ENCODE peak calls at places on chromosome 5, in five cellular contexts. K is K562, Q is A549, W is WTC11, L is GM12878. S is an unnamed sample.

GRCh38 chr5:130773813-130774212 is 391.2 kb downstream of the HINT1 start:
- DNase-seq in K (no peak), L (no peak), Q (peak), W (no peak), S (no peak)

GRCh38 chr5:142685418-142686209 is at the start of gene FGF1:
- DNase-seq in K (no peak), W (no peak), L (no peak), Q (no peak), S (no peak)

GRCh38 chr5:91848453-91848852 is 465.3 kb upstream of the ARRDC3 start:
- DNase-seq in L (no peak), W (no peak), K (no peak), Q (peak), S (peak)

GRCh38 chr5:24804221-24804681 is 159.5 kb upstream of the CDH10 start:
- DNase-seq in W (no peak), Q (no peak), K (no peak), L (no peak), S (no peak)

GRCh38 chr5:173963867-173964429 is 25.0 kb upstream of the C5orf47 start:
- DNase-seq in W (peak), Q (peak), K (no peak), L (no peak), S (no peak)

GRCh38 chr5:82225525-82226172 is 52.5 kb downstream of the RPS23 start:
- DNase-seq in K (peak), L (peak), Q (peak), W (peak), S (peak)

GRCh38 chr5:124371121-124371706 is 375.2 kb downstream of the ZNF608 start:
- DNase-seq in K (no peak), Q (no peak), W (no peak), L (no peak), S (no peak)

GRCh38 chr5:172499287-172499686 is 45.0 kb upstream of the SH3PXD2B start:
- DNase-seq in K (no peak), Q (no peak), W (no peak), L (no peak), S (no peak)

GRCh38 chr5:174503461-174504265 is 220.7 kb upstream of the MSX2 start:
- DNase-seq in Q (peak), K (no peak), L (no peak), W (no peak), S (no peak)

GRCh38 chr5:73250645-73251044 is 77.7 kb downstream of the TMEM174 start:
- DNase-seq in L (no peak), Q (no peak), K (no peak), W (no peak), S (no peak)

GRCh38 chr5:148937239-148937638 is 110.8 kb downstream of the ADRB2 start:
- DNase-seq in L (no peak), W (no peak), Q (no peak), K (no peak), S (no peak)

GRCh38 chr5:62309107-62309506 is 3.1 kb downstream of the KIF2A start:
- DNase-seq in K (no peak), W (no peak), L (no peak), Q (no peak), S (no peak)

GRCh38 chr5:9784231-9784630 is 154.1 kb upstream of the TAS2R1 start:
- DNase-seq in L (no peak), Q (no peak), K (no peak), W (no peak), S (no peak)

GRCh38 chr5:84779206-84779605 is 394.5 kb upstream of the EDIL3 start:
- DNase-seq in K (no peak), L (no peak), W (no peak), Q (no peak), S (no peak)

GRCh38 chr5:157126-157715 is 34.1 kb upstream of the LRRC14B start:
- DNase-seq in L (no peak), W (no peak), K (no peak), Q (no peak), S (no peak)

GRCh38 chr5:36482812-36483211 is 123.6 kb upstream of the SLC1A3 start:
- DNase-seq in L (no peak), K (no peak), W (no peak), Q (no peak), S (no peak)

GRCh38 chr5:133809801-133810200 is 158.6 kb downstream of the C5orf15 start:
- DNase-seq in Q (no peak), L (no peak), W (no peak), K (no peak), S (no peak)

GRCh38 chr5:52856564-52856963 is 68.8 kb downstream of the ITGA1 start:
- DNase-seq in L (no peak), W (no peak), K (no peak), Q (no peak), S (no peak)

GRCh38 chr5:118984602-118985001 is 3.7 kb downstream of the DTWD2 start:
- DNase-seq in L (no peak), K (no peak), Q (no peak), W (no peak), S (no peak)

GRCh38 chr5:80070338-80071056 is 35.3 kb downstream of the THBS4 start:
- DNase-seq in K (no peak), W (no peak), L (peak), Q (no peak), S (no peak)

GRCh38 chr5:77133061-77133758 is 46.1 kb upstream of the ZBED3 start:
- DNase-seq in Q (peak), K (no peak), W (no peak), L (no peak), S (peak)

GRCh38 chr5:67163231-67163756 is 33.3 kb downstream of the CD180 start:
- DNase-seq in Q (no peak), L (no peak), W (peak), K (no peak), S (no peak)

GRCh38 chr5:128154943-128155342 is 71.4 kb downstream of the SLC12A2 start:
- DNase-seq in W (no peak), L (no peak), K (no peak), Q (no peak), S (no peak)

GRCh38 chr5:2156358-2157059 is 273.8 kb upstream of the IRX4 start:
- DNase-seq in K (peak), W (no peak), L (no peak), Q (no peak), S (no peak)

GRCh38 chr5:39175273-39175955 is 43.9 kb downstream of the FYB1 start:
- DNase-seq in Q (no peak), K (peak), W (no peak), L (no peak), S (no peak)

GRCh38 chr5:13278148-13278547 is 666.3 kb downstream of the DNAH5 start:
- DNase-seq in L (no peak), W (no peak), Q (peak), K (no peak), S (no peak)

GRCh38 chr5:149677721-149678120 is 52.4 kb upstream of the PPARGC1B start:
- DNase-seq in K (no peak), Q (no peak), W (no peak), L (peak), S (no peak)

GRCh38 chr5:115396698-115397097 is 100.2 kb upstream of the CCDC112 start:
- DNase-seq in K (no peak), W (no peak), Q (no peak), L (no peak), S (no peak)

GRCh38 chr5:377326-377981 is 55.9 kb downstream of the AHRR start:
- DNase-seq in Q (no peak), K (no peak), W (peak), L (no peak), S (no peak)

GRCh38 chr5:16542275-16542674 is 74.5 kb downstream of the RETREG1 start:
- DNase-seq in L (no peak), K (no peak), Q (no peak), W (no peak), S (no peak)

GRCh38 chr5:17143335-17143734 is 74.1 kb upstream of the BASP1 start:
- DNase-seq in Q (no peak), L (no peak), W (no peak), K (no peak), S (no peak)

GRCh38 chr5:128121679-128122078 is 38.1 kb downstream of the SLC12A2 start:
- DNase-seq in W (no peak), L (no peak), K (no peak), Q (no peak), S (no peak)

GRCh38 chr5:114361724-114362196 is at the start of gene KCNN2:
- DNase-seq in Q (peak), L (peak), K (no peak), W (peak), S (peak)

GRCh38 chr5:171647900-171648253 is 137.7 kb upstream of the SMIM23 start:
- DNase-seq in K (no peak), L (no peak), Q (no peak), W (no peak), S (no peak)

GRCh38 chr5:98775962-98776687 is 2.7 kb downstream of the RGMB start:
- DNase-seq in L (no peak), Q (no peak), W (no peak), K (no peak), S (no peak)

GRCh38 chr5:42806701-42807262 is 4.9 kb downstream of the SELENOP start:
- DNase-seq in Q (no peak), K (no peak), L (no peak), W (no peak), S (no peak)

GRCh38 chr5:42806004-42806700 is 5.5 kb downstream of the SELENOP start:
- DNase-seq in Q (no peak), K (no peak), L (no peak), W (no peak), S (no peak)

GRCh38 chr5:42804717-42805339 is 6.9 kb downstream of the SELENOP start:
- DNase-seq in W (no peak), L (no peak), K (no peak), Q (no peak), S (no peak)

GRCh38 chr5:42808888-42809611 is 2.6 kb downstream of the SELENOP start:
- DNase-seq in W (no peak), L (no peak), Q (no peak), K (no peak), S (no peak)

DNA sequence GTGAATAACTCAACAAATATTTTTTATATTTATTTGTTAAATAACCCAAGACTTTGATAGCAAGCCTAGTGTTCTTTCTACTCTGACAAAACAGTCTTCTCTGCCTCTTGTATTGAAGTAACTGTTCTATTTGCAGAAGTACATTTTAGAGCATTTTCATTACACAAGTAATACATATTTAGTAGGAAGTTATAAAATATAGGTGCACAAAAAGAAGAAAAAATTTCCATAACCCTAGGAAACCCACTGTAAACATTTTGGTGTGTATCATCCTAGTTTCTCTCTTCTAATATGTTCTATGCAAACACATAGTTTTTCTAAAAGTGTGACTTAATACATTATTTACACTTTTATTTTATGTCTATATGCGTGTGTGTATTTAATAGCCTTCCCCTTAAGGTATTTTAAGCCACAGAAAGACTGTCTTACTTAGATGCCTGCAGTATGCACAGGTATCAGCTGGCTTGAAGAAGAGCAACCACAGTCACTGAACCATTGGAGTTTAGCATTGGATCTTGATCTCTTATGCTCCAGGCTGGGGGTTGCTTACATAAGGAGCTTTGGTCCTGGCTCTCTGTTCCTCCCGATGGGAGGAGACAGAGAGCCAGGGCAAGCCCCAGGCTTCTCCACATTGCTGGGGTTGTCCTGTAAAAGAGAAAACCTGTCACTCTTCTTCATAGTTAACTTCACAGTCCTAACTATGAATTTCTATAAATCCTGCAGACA is 3.8 kb downstream of the SELENOP start:
- DNase-seq in L (no peak), K (peak), Q (no peak), W (no peak), S (peak)
- TF ChIP-seq ESRRA in L (no peak), K (no peak), Q (no peak), W (no peak), S (no peak)

GRCh38 chr5:140228364-140228837 is 53.4 kb downstream of the CYSTM1 start:
- DNase-seq in Q (no peak), L (no peak), W (no peak), K (no peak), S (no peak)
- TF ChIP-seq ESRRA in Q (no peak), L (no peak), W (no peak), K (no peak), S (no peak)

GRCh38 chr5:177294632-177295031 is 8.9 kb downstream of the RAB24 start:
- DNase-seq in Q (no peak), K (no peak), L (no peak), W (no peak), S (no peak)
- TF ChIP-seq ESRRA in Q (no peak), K (no peak), L (no peak), W (no peak), S (no peak)

GRCh38 chr5:54794437-54794970 is 190.9 kb downstream of the ESM1 start:
- DNase-seq in K (no peak), W (no peak), Q (no peak), L (no peak), S (no peak)

GRCh38 chr5:54793612-54794436 is 191.6 kb downstream of the ESM1 start:
- DNase-seq in L (no peak), Q (no peak), K (no peak), W (no peak), S (no peak)

GRCh38 chr5:54795284-54795683 is 190.1 kb downstream of the ESM1 start:
- DNase-seq in L (no peak), Q (no peak), K (no peak), W (no peak), S (no peak)

DNA sequence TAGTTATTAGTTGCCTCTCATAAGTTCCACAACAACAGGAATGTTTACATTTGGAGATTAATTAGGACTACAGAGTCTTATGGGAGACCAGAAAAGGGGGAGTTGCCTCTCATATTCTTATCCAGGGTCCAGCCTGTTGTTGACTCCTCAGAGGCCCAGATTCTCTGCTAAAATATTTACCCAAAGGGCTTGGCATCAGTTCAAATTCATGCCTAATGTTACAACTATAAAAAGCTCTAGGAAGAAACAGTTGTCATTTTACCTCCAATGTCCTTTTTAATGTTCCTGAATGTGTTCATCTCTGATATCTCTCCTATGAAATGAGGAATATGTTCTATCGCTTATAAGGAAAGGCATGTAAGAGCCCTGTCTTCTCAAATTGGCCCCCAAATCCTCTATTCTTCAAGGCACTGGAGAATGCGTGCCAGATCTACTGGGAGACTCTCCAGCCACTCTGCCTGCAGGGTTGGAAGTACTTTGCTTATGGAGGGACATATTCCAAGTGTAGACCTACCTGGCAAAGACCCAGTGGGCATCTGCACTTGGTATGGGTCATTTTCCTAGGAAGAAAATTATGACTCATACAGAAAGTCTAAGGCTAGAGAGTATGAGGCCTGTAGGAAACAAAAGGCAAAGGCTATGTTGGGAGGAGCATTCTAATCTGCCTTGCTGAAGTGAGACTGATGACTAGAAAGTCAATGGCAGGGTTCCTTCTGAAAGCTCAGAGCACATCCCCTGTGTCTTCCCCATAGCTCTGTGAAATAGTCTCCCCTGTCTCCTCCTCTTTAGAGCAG is 192.6 kb downstream of the ESM1 start:
- DNase-seq in L (no peak), Q (no peak), W (no peak), K (no peak), S (no peak)
- TF ChIP-seq ESRRA in L (no peak), Q (no peak), W (no peak), K (no peak), S (no peak)

GRCh38 chr5:44361626-44362002 is 27.6 kb downstream of the FGF10 start:
- DNase-seq in Q (no peak), L (no peak), W (no peak), K (no peak), S (no peak)

GRCh38 chr5:44364097-44364496 is 25.1 kb downstream of the FGF10 start:
- DNase-seq in K (no peak), L (no peak), Q (no peak), W (no peak), S (no peak)

GRCh38 chr5:44360919-44361625 is 28.1 kb downstream of the FGF10 start:
- DNase-seq in L (no peak), Q (no peak), W (no peak), K (no peak), S (no peak)

GRCh38 chr5:44365351-44365750 is 23.9 kb downstream of the FGF10 start:
- DNase-seq in Q (no peak), L (no peak), K (no peak), W (no peak), S (no peak)
- TF ChIP-seq ESRRA in Q (no peak), L (no peak), K (no peak), W (no peak), S (no peak)